ENCODE peak calls at places on chromosomes 1 and 21, in eight cellular contexts. L is kidney epithelial cell, A is tibial nerve, Y is left ventricle myocardium inferior, D is psoas muscle, W is iPS DF 6.9, U is MM.1S, Z is adrenal gland. B is an unnamed sample. For H3K27me3, the result is how much of the 10 kb centered on the place peaks cover.

GRCh38 chr1:83102630-83103071 is 896.3 kb downstream of the TTLL7 start:
- DNase-seq in L (no peak), A (no peak), Y (no peak), D (no peak), W (no peak), U (no peak), Z (no peak), B (peak)

GRCh38 chr1:38004284-38005101 is 821 bp downstream of the FHL3 start:
- DNase-seq in L (no peak), A (no peak), Y (no peak), D (peak), W (no peak), U (no peak), Z (no peak), B (no peak)

GRCh38 chr1:116340506-116341240 is 32.4 kb upstream of the ATP1A1 start:
- DNase-seq in L (peak), A (no peak), Y (no peak), D (no peak), W (no peak), U (no peak), Z (no peak), B (no peak)

GRCh38 chr1:236018885-236019453 is 45.9 kb downstream of the NID1 start:
- DNase-seq in L (no peak), A (peak), Y (peak), D (peak), W (no peak), U (no peak), Z (peak), B (peak)

GRCh38 chr1:31792116-31792515 is 23.7 kb downstream of the SPOCD1 start:
- DNase-seq in L (no peak), A (no peak), Y (no peak), D (no peak), W (no peak), U (no peak), Z (no peak), B (no peak)

GRCh38 chr1:182913401-182913800 is 39.6 kb downstream of the SHCBP1L start:
- DNase-seq in L (no peak), A (no peak), Y (no peak), D (no peak), W (no peak), U (no peak), Z (no peak), B (no peak)

GRCh38 chr1:148353461-148354283 is 129.4 kb downstream of the PPIAL4G start:
- DNase-seq in L (no peak), A (no peak), Y (no peak), D (no peak), W (peak), U (no peak), Z (no peak), B (no peak)

GRCh38 chr1:67429528-67430357 is 459 bp downstream of the SERBP1 start:
- DNase-seq in L (no peak), A (no peak), Y (peak), D (peak), W (no peak), U (peak), Z (peak), B (no peak)

GRCh38 chr21:28537371-28538079 is 455.2 kb downstream of the LTN1 start:
- DNase-seq in L (no peak), A (no peak), Y (no peak), D (no peak), W (no peak), U (no peak), Z (no peak), B (peak)

GRCh38 chr1:202122639-202123335 is at the start of gene GPR37L1:
- DNase-seq in L (no peak), A (peak), Y (no peak), D (peak), W (peak), U (no peak), Z (peak), B (no peak)

GRCh38 chr1:3746784-3747521 is 5.3 kb upstream of the CCDC27 start:
- DNase-seq in L (peak), A (peak), Y (peak), D (peak), W (peak), U (peak), Z (peak), B (peak)

GRCh38 chr1:228210076-228210651 is 2.3 kb downstream of the OBSCN start:
- DNase-seq in L (no peak), A (no peak), Y (peak), D (peak), W (no peak), U (no peak), Z (no peak), B (no peak)

GRCh38 chr1:232463226-232463625 is 166.7 kb downstream of the SIPA1L2 start:
- DNase-seq in L (no peak), A (no peak), Y (no peak), D (no peak), W (no peak), U (no peak), Z (no peak), B (no peak)

GRCh38 chr1:89633745-89634625 is 1.1 kb downstream of the LRRC8C start:
- DNase-seq in L (no peak), A (no peak), Y (no peak), D (no peak), W (no peak), U (peak), Z (peak), B (no peak)

GRCh38 chr1:119687391-119688079 is 24.2 kb upstream of the PHGDH start:
- DNase-seq in L (no peak), A (no peak), Y (no peak), D (no peak), W (no peak), U (no peak), Z (no peak), B (no peak)

GRCh38 chr1:153429266-153430165 is 13.2 kb downstream of the S100A7A start:
- DNase-seq in L (no peak), A (no peak), Y (no peak), D (no peak), W (no peak), U (peak), Z (no peak), B (no peak)

GRCh38 chr21:15870819-15871218 is 141.0 kb downstream of the USP25 start:
- DNase-seq in L (no peak), A (no peak), Y (no peak), D (no peak), W (no peak), U (no peak), Z (no peak), B (no peak)

GRCh38 chr1:8031176-8031785 is 5.2 kb upstream of the ERRFI1 start:
- DNase-seq in L (no peak), A (no peak), Y (no peak), D (no peak), W (no peak), U (peak), Z (no peak), B (no peak)

GRCh38 chr1:39076127-39076798 is 50.1 kb downstream of the NDUFS5 start:
- DNase-seq in L (no peak), A (peak), Y (peak), D (peak), W (no peak), U (no peak), Z (peak), B (no peak)

GRCh38 chr1:66374148-66374547 is 159.8 kb upstream of the SGIP1 start:
- DNase-seq in L (no peak), A (no peak), Y (no peak), D (no peak), W (no peak), U (peak), Z (no peak), B (no peak)

GRCh38 chr1:28281608-28282425 is 22.5 kb downstream of the SESN2 start:
- DNase-seq in L (no peak), A (no peak), Y (no peak), D (no peak), W (no peak), U (no peak), Z (no peak), B (no peak)

GRCh38 chr1:198610362-198610761 is 28.5 kb upstream of the PTPRC start:
- DNase-seq in L (no peak), A (no peak), Y (no peak), D (no peak), W (no peak), U (no peak), Z (no peak), B (no peak)

GRCh38 chr1:47406966-47407365 is 9.1 kb upstream of the FOXE3 start:
- DNase-seq in L (no peak), A (no peak), Y (no peak), D (no peak), W (no peak), U (no peak), Z (no peak), B (no peak)

GRCh38 chr1:155126494-155127104 is 1.1 kb upstream of the EFNA1 start:
- DNase-seq in L (no peak), A (peak), Y (peak), D (no peak), W (no peak), U (no peak), Z (peak), B (no peak)

GRCh38 chr1:25477448-25478034 is 46.8 kb downstream of the MACO1 start:
- DNase-seq in L (peak), A (no peak), Y (no peak), D (no peak), W (no peak), U (no peak), Z (no peak), B (no peak)

GRCh38 chr1:198556969-198557368 is 16.5 kb upstream of the ATP6V1G3 start:
- DNase-seq in L (no peak), A (peak), Y (peak), D (peak), W (no peak), U (peak), Z (peak), B (no peak)

GRCh38 chr1:209375097-209375496 is 208.4 kb upstream of the CAMK1G start:
- DNase-seq in L (no peak), A (no peak), Y (no peak), D (no peak), W (no peak), U (no peak), Z (no peak), B (no peak)

GRCh38 chr1:232901255-232901654 is 49.2 kb upstream of the NTPCR start:
- DNase-seq in L (no peak), A (no peak), Y (no peak), D (no peak), W (no peak), U (peak), Z (no peak), B (no peak)

GRCh38 chr1:56526571-56527174 is 52.7 kb downstream of the PLPP3 start:
- DNase-seq in L (no peak), A (no peak), Y (no peak), D (no peak), W (no peak), U (peak), Z (no peak), B (no peak)

GRCh38 chr1:26225033-26225831 is 8.8 kb upstream of the CEP85 start:
- DNase-seq in L (no peak), A (peak), Y (peak), D (peak), W (no peak), U (no peak), Z (peak), B (no peak)

GRCh38 chr1:202016717-202017384 is 6.5 kb downstream of the ELF3 start:
- DNase-seq in L (no peak), A (no peak), Y (no peak), D (no peak), W (no peak), U (no peak), Z (no peak), B (no peak)

GRCh38 chr1:75736016-75736415 is 11.5 kb downstream of the ACADM start:
- DNase-seq in L (no peak), A (no peak), Y (no peak), D (no peak), W (no peak), U (no peak), Z (no peak), B (no peak)

GRCh38 chr1:21335750-21336168 is 45.5 kb upstream of the ECE1 start:
- DNase-seq in L (no peak), A (no peak), Y (no peak), D (no peak), W (no peak), U (no peak), Z (peak), B (no peak)

GRCh38 chr1:211601982-211602644 is 23.2 kb upstream of the SLC30A1 start:
- DNase-seq in L (no peak), A (no peak), Y (no peak), D (no peak), W (no peak), U (no peak), Z (no peak), B (no peak)

GRCh38 chr1:243848165-243849088 is 1.6 kb downstream of the AKT3 start:
- DNase-seq in L (no peak), A (no peak), Y (no peak), D (no peak), W (no peak), U (no peak), Z (no peak), B (no peak)

GRCh38 chr1:29391362-29391880 is 155.1 kb downstream of the PTPRU start:
- DNase-seq in L (no peak), A (no peak), Y (no peak), D (no peak), W (no peak), U (no peak), Z (no peak), B (no peak)

GRCh38 chr1:110916669-110917306 is 43.8 kb downstream of the CD53 start:
- DNase-seq in L (peak), A (no peak), Y (no peak), D (no peak), W (no peak), U (peak), Z (no peak), B (no peak)

GRCh38 chr1:32073387-32074229 is 869 bp downstream of the TMEM39B start:
- DNase-seq in L (no peak), A (no peak), Y (no peak), D (no peak), W (no peak), U (no peak), Z (no peak), B (no peak)

GRCh38 chr1:208216806-208217205 is 27.4 kb downstream of the PLXNA2 start:
- DNase-seq in L (no peak), A (no peak), Y (no peak), D (no peak), W (no peak), U (no peak), Z (no peak), B (no peak)

GRCh38 chr1:167499657-167500056 is 18.7 kb downstream of the CD247 start:
- DNase-seq in L (no peak), A (no peak), Y (no peak), D (no peak), W (no peak), U (peak), Z (no peak), B (no peak)

DNA sequence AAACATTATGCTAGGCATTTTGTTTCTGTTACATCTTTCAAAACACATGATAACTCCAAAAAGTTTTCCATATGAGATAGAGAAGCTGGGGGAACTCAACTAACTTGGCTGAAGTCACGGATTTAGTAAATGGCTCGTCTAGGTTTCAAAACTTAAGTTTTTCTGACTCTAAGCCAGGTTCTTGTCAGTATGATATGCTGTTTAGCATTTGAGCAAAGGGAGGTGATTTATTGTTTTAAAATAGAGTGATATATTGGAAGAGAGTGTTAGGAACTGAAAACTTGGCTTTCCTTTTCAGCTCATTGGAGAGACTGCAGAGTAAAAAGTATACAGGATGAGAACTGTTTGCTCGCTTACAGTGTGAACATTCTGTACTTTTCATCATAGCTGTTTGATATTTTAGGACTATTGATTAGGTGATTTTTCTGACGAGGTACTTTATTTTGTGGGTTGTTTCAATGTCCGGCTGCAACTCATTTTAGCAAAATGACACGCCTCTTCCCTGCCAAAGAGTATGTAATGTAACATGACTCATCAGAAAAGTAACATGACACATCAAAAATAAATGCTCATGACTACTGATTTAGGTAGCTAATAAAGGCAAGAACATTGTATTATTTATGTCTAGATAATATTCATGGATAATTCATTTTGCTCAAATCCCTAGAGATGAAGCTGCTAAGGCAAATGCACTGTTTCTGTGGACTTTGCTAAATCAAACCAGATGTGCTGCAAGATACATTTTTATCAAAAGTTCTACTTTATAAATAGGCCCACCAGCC is 355.1 kb downstream of the GPATCH2 start:
- DNase-seq in L (peak), A (no peak), Y (no peak), D (no peak), W (no peak), U (no peak), Z (no peak), B (peak)
- H3K4me3 ChIP-seq in L (no peak), A (no peak), Y (no peak), D (no peak), W (no peak), U (no peak), Z (no peak), B (no peak)

DNA sequence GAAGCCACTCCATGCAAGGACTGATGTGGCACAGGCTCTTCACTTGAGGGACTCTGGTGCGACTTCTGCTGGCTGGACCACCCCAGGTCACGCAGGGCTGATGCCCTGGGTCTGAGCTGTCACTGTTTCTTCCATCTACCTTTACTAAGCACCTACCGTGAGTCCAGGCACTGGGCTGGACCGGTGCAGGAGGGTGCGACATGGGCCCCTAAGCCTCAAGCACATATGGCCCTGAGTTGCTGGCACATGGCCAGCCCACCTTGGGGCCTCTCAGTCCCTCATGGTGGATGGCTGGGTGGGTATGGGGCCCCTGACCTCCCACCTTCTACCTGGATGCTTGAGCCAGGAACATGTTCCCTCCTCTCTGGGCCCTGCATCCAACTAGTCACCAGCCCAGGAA is 76.0 kb downstream of the DMRTB1 start:
- DNase-seq in L (no peak), A (no peak), Y (no peak), D (no peak), W (no peak), U (no peak), Z (no peak), B (no peak)
- H3K27me3 ChIP-seq in L (under half), A (under half), Y (half or more), D (under half), W (under half), U (under half), Z (under half), B (under half)

GRCh38 chr1:158951956-158952355 is 20.6 kb downstream of the PYHIN1 start:
- DNase-seq in L (no peak), A (no peak), Y (no peak), D (no peak), W (no peak), U (peak), Z (no peak), B (no peak)

GRCh38 chr1:158952416-158952815 is 21.1 kb downstream of the PYHIN1 start:
- DNase-seq in L (no peak), A (no peak), Y (no peak), D (no peak), W (no peak), U (no peak), Z (no peak), B (no peak)
- H3K4me3 ChIP-seq in L (no peak), A (no peak), Y (no peak), D (no peak), W (no peak), U (peak), Z (no peak), B (no peak)

GRCh38 chr1:162023547-162024501 is at the start of gene OLFML2B:
- DNase-seq in L (peak), A (peak), Y (peak), D (peak), W (peak), U (peak), Z (peak), B (peak)

GRCh38 chr1:162023181-162023546 is 505 bp downstream of the OLFML2B start:
- DNase-seq in L (no peak), A (no peak), Y (no peak), D (no peak), W (no peak), U (no peak), Z (no peak), B (no peak)

GRCh38 chr1:162029205-162029604 is 5.5 kb upstream of the OLFML2B start:
- DNase-seq in L (no peak), A (no peak), Y (no peak), D (no peak), W (no peak), U (no peak), Z (no peak), B (no peak)

GRCh38 chr1:162028726-162029125 is 5.1 kb upstream of the OLFML2B start:
- DNase-seq in L (no peak), A (no peak), Y (no peak), D (no peak), W (no peak), U (no peak), Z (no peak), B (no peak)

GRCh38 chr1:162026906-162027305 is 3.2 kb upstream of the OLFML2B start:
- DNase-seq in L (no peak), A (no peak), Y (no peak), D (no peak), W (no peak), U (no peak), Z (no peak), B (no peak)
- H3K27me3 ChIP-seq in L (under half), A (under half), Y (under half), D (under half), W (under half), U (under half), Z (under half), B (under half)

GRCh38 chr1:59150537-59151386 is 146.1 kb upstream of the FGGY start:
- DNase-seq in L (peak), A (peak), Y (peak), D (peak), W (no peak), U (peak), Z (peak), B (peak)
- H3K4me3 ChIP-seq in L (no peak), A (peak), Y (peak), D (peak), W (no peak), U (peak), Z (peak), B (peak)

GRCh38 chr1:5690291-5690690 is 301.9 kb downstream of the NPHP4 start:
- DNase-seq in L (no peak), A (no peak), Y (no peak), D (no peak), W (no peak), U (no peak), Z (no peak), B (no peak)
- H3K27me3 ChIP-seq in L (under half), A (under half), Y (half or more), D (under half), W (under half), U (half or more), Z (under half), B (under half)